ENCODE peak calls at places on chromosomes 4 and X, in four cellular contexts. C is Panc1, Z is K562, T is HCT116. P is an unnamed sample.

GRCh38 chrX:109843963-109844751 is 111.1 kb upstream of the ACSL4 start:
- DNase-seq in C (no peak), Z (no peak), T (no peak), P (no peak)

GRCh38 chr4:119977135-119977534 is 89.5 kb downstream of the MAD2L1 start:
- DNase-seq in C (no peak), Z (no peak), T (no peak), P (no peak)

GRCh38 chr4:139740121-139740520 is 74.5 kb downstream of the MGST2 start:
- DNase-seq in C (no peak), Z (no peak), T (no peak), P (no peak)

GRCh38 chr4:52376107-52376704 is 282.9 kb downstream of the USP46 start:
- DNase-seq in C (peak; percentile 12), Z (peak; percentile 32), T (peak; percentile 33), P (peak; percentile 45)

GRCh38 chrX:65723706-65724105 is 56.3 kb downstream of the MSN start:
- DNase-seq in C (no peak), Z (no peak), T (no peak), P (no peak)

GRCh38 chr4:61994036-61994435 is 793.9 kb downstream of the ADGRL3 start:
- DNase-seq in C (no peak), Z (no peak), T (no peak), P (no peak)

GRCh38 chr4:114597410-114598115 is 1.0 kb upstream of the UGT8 start:
- DNase-seq in C (no peak), Z (no peak), T (no peak), P (no peak)

GRCh38 chr4:72909461-72909860 is 160.1 kb downstream of the COX18 start:
- DNase-seq in C (no peak), Z (peak; percentile 21), T (no peak), P (peak; percentile 10)

GRCh38 chr4:80072607-80073361 is at the start of gene ANTXR2:
- DNase-seq in C (no peak), Z (peak; percentile 82), T (peak; percentile 49), P (peak; percentile 70)

GRCh38 chrX:31508338-31508737 is 436.5 kb upstream of the FTHL17 start:
- DNase-seq in C (no peak), Z (no peak), T (no peak), P (peak; percentile 8)

GRCh38 chr4:69490271-69490670 is 5.4 kb downstream of the UGT2B4 start:
- DNase-seq in C (no peak), Z (no peak), T (no peak), P (no peak)

GRCh38 chr4:158799856-158800255 is 31.0 kb downstream of the FNIP2 start:
- DNase-seq in C (no peak), Z (no peak), T (no peak), P (no peak)

GRCh38 chr4:14196141-14196540 is 568.6 kb upstream of the BOD1L1 start:
- DNase-seq in C (no peak), Z (no peak), T (no peak), P (no peak)

GRCh38 chr4:7903686-7904085 is 36.0 kb downstream of the AFAP1 start:
- DNase-seq in C (no peak), Z (no peak), T (no peak), P (no peak)

GRCh38 chr4:1172971-1173757 is 781 bp upstream of the SPON2 start:
- DNase-seq in C (no peak), Z (no peak), T (no peak), P (peak; percentile 89)

GRCh38 chr4:74794341-74794801 is at the start of gene BTC:
- DNase-seq in C (peak; percentile 18), Z (no peak), T (peak; percentile 43), P (peak; percentile 30)

GRCh38 chrX:54891573-54891972 is 29.1 kb upstream of the TRO start:
- DNase-seq in C (no peak), Z (peak; percentile 16), T (peak; percentile 23), P (peak; percentile 21)

GRCh38 chrX:20988804-20989203 is 385.4 kb upstream of the CNKSR2 start:
- DNase-seq in C (no peak), Z (no peak), T (no peak), P (no peak)

GRCh38 chr4:1207603-1208265 is 35.4 kb upstream of the SPON2 start:
- DNase-seq in C (no peak), Z (no peak), T (no peak), P (no peak)

GRCh38 chrX:77597090-77597489 is 149.9 kb downstream of the FGF16 start:
- DNase-seq in C (no peak), Z (peak; percentile 10), T (no peak), P (no peak)

GRCh38 chr4:128776794-128777216 is 32.7 kb upstream of the JADE1 start:
- DNase-seq in C (no peak), Z (no peak), T (no peak), P (no peak)

GRCh38 chr4:153850525-153851280 is 61.8 kb upstream of the SFRP2 start:
- DNase-seq in C (no peak), Z (no peak), T (no peak), P (no peak)

GRCh38 chr4:80731436-80731835 is 299.1 kb upstream of the BMP3 start:
- DNase-seq in C (no peak), Z (no peak), T (no peak), P (no peak)

GRCh38 chr4:76589872-76590846 is 155.1 kb downstream of the SHROOM3 start:
- DNase-seq in C (no peak), Z (no peak), T (peak; percentile 39), P (peak; percentile 52)

GRCh38 chrX:68894513-68895338 is 65.9 kb downstream of the EFNB1 start:
- DNase-seq in C (no peak), Z (no peak), T (no peak), P (no peak)

GRCh38 chr4:83855044-83855443 is 319.1 kb downstream of the GPAT3 start:
- DNase-seq in C (peak; percentile 60), Z (no peak), T (peak; percentile 83), P (peak; percentile 70)

GRCh38 chrX:43835557-43835956 is 46.7 kb downstream of the MAOB start:
- DNase-seq in C (no peak), Z (no peak), T (no peak), P (no peak)

GRCh38 chr4:70747874-70748273 is 26.1 kb downstream of the RUFY3 start:
- DNase-seq in C (no peak), Z (no peak), T (no peak), P (no peak)

GRCh38 chrX:2696698-2697215 is 5.7 kb downstream of the CD99 start:
- DNase-seq in C (no peak), Z (no peak), T (no peak), P (no peak)

GRCh38 chr4:141131738-141132688 is 1.3 kb downstream of the RNF150 start:
- DNase-seq in C (no peak), Z (no peak), T (no peak), P (no peak)

GRCh38 chrX:41110801-41111625 is 25.8 kb downstream of the USP9X start:
- DNase-seq in C (no peak), Z (no peak), T (no peak), P (no peak)

GRCh38 chr4:116598980-116599789 is 486.2 kb downstream of the TRAM1L1 start:
- DNase-seq in C (no peak), Z (no peak), T (no peak), P (no peak)

GRCh38 chr4:116598155-116598979 is 487.0 kb downstream of the TRAM1L1 start:
- DNase-seq in C (no peak), Z (no peak), T (no peak), P (no peak)

GRCh38 chr4:116603096-116603495 is 482.3 kb downstream of the TRAM1L1 start:
- DNase-seq in C (no peak), Z (no peak), T (peak; percentile 10), P (no peak)

GRCh38 chr4:116599859-116600258 is 485.5 kb downstream of the TRAM1L1 start:
- DNase-seq in C (no peak), Z (no peak), T (no peak), P (no peak)
- TF ChIP-seq TCF7L2 in C (no peak), Z (no peak), T (no peak), P (no peak)

GRCh38 chr4:177769155-177769554 is 326.9 kb upstream of the AGA start:
- DNase-seq in C (no peak), Z (no peak), T (no peak), P (no peak)

DNA sequence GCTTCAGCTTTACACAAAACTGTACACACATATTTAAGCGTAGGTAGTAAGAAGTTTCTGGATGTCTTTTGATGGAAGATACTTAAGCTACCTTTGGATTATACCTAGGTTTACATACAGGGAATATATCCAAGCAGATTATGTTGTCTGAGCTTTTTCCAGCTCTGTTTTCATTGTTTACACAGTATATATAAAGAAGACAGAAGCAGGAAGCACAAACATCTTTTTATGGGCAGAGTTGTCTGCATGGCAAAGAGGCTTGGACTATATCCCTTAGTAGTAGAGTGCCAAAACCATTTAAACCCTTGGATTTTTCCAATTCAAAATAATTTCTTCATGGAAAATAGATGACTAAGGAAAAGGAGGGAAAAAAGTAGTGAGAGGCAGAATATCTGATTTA is 329.4 kb upstream of the AGA start:
- DNase-seq in C (no peak), Z (no peak), T (no peak), P (no peak)
- TF ChIP-seq TCF7L2 in C (no peak), Z (no peak), T (no peak), P (no peak)

GRCh38 chr4:31539279-31540074 is 819.3 kb downstream of the PCDH7 start:
- DNase-seq in C (no peak), Z (no peak), T (no peak), P (no peak)
- TF ChIP-seq TCF7L2 in C (no peak), Z (no peak), T (no peak), P (no peak)

GRCh38 chr4:155911905-155912304 is 8.4 kb downstream of the TDO2 start:
- DNase-seq in C (no peak), Z (no peak), T (no peak), P (no peak)

GRCh38 chr4:155903453-155903852 is at the start of gene TDO2:
- DNase-seq in C (no peak), Z (no peak), T (no peak), P (no peak)

GRCh38 chr4:155909615-155910226 is 6.2 kb downstream of the TDO2 start:
- DNase-seq in C (no peak), Z (no peak), T (no peak), P (no peak)

GRCh38 chr4:155908187-155909139 is 5.0 kb downstream of the TDO2 start:
- DNase-seq in C (no peak), Z (no peak), T (no peak), P (no peak)

GRCh38 chr4:155906554-155907247 is 3.2 kb downstream of the TDO2 start:
- DNase-seq in C (no peak), Z (no peak), T (no peak), P (no peak)
- TF ChIP-seq TCF7L2 in C (no peak), Z (no peak), T (no peak), P (no peak)

GRCh38 chr4:56260320-56260719 is 127.0 kb downstream of the AASDH start:
- DNase-seq in C (no peak), Z (no peak), T (no peak), P (no peak)
- TF ChIP-seq TCF7L2 in C (no peak), Z (no peak), T (no peak), P (no peak)

GRCh38 chrX:10591363-10592036 is 28.9 kb downstream of the MID1 start:
- DNase-seq in C (no peak), Z (no peak), T (no peak), P (no peak)
- TF ChIP-seq TCF7L2 in C (no peak), Z (no peak), T (no peak), P (no peak)

GRCh38 chr4:41014158-41014557 is 200.2 kb downstream of the APBB2 start:
- DNase-seq in C (no peak), Z (no peak), T (no peak), P (no peak)
- TF ChIP-seq TCF7L2 in C (no peak), Z (no peak), T (no peak), P (no peak)